ENCODE peak calls at places on chromosomes 6 and 20, in eight cellular contexts. U is prostate gland, X is breast epithelium, Z is transverse colon, G is uterus, M is body of pancreas, N is sigmoid colon, J is Peyer's patch. L is an unnamed sample. For H3K36me3, the result is how much of the 10 kb centered on the place peaks cover.

GRCh38 chr20:14790771-14791517 is 453.5 kb upstream of the FLRT3 start:
- DNase-seq in U (no peak), X (no peak), Z (no peak), G (no peak), M (peak), N (no peak), J (no peak), L (no peak)

GRCh38 chr20:49028684-49029083 is 17.4 kb upstream of the CSE1L start:
- DNase-seq in U (no peak), X (no peak), Z (no peak), G (no peak), M (no peak), N (no peak), J (no peak), L (no peak)

GRCh38 chr6:73704260-73704659 is 8.3 kb downstream of the CD109 start:
- DNase-seq in U (peak), X (no peak), Z (no peak), G (no peak), M (no peak), N (no peak), J (no peak), L (no peak)

GRCh38 chr6:154258064-154258757 is 98.4 kb downstream of the IPCEF1 start:
- DNase-seq in U (no peak), X (no peak), Z (no peak), G (no peak), M (peak), N (no peak), J (no peak), L (no peak)

GRCh38 chr6:159174263-159174974 is 5.2 kb downstream of the FNDC1 start:
- DNase-seq in U (peak), X (peak), Z (peak), G (peak), M (peak), N (peak), J (peak), L (peak)

GRCh38 chr6:36769676-36770499 is 69.4 kb downstream of the CPNE5 start:
- DNase-seq in U (no peak), X (no peak), Z (no peak), G (no peak), M (no peak), N (no peak), J (peak), L (peak)

GRCh38 chr6:18586133-18586532 is 199.0 kb downstream of the RNF144B start:
- DNase-seq in U (no peak), X (no peak), Z (no peak), G (no peak), M (no peak), N (no peak), J (no peak), L (no peak)

GRCh38 chr6:17393335-17394191 is at the start of gene CAP2:
- DNase-seq in U (peak), X (peak), Z (peak), G (peak), M (peak), N (peak), J (no peak), L (peak)

GRCh38 chr20:2460752-2461424 is 9.7 kb downstream of the SNRPB start:
- DNase-seq in U (no peak), X (no peak), Z (no peak), G (no peak), M (no peak), N (no peak), J (no peak), L (no peak)
- H3K36me3 ChIP-seq in U (under half), X (under half), Z (under half), G (under half), M (under half), N (half or more), J (under half), L (half or more)

GRCh38 chr20:50321797-50322480 is 131.3 kb downstream of the CEBPB start:
- DNase-seq in U (peak), X (no peak), Z (peak), G (peak), M (peak), N (peak), J (no peak), L (no peak)

GRCh38 chr20:50322703-50323131 is 132.1 kb downstream of the CEBPB start:
- DNase-seq in U (no peak), X (no peak), Z (peak), G (no peak), M (no peak), N (peak), J (no peak), L (no peak)

GRCh38 chr20:50320910-50321796 is 130.5 kb downstream of the CEBPB start:
- DNase-seq in U (peak), X (peak), Z (peak), G (peak), M (peak), N (peak), J (peak), L (peak)

GRCh38 chr20:50318709-50319108 is 128.1 kb downstream of the CEBPB start:
- DNase-seq in U (no peak), X (no peak), Z (peak), G (no peak), M (no peak), N (peak), J (no peak), L (no peak)

GRCh38 chr20:50320005-50320909 is 129.6 kb downstream of the CEBPB start:
- DNase-seq in U (no peak), X (no peak), Z (peak), G (no peak), M (no peak), N (peak), J (no peak), L (no peak)
- H3K4me3 ChIP-seq in U (peak), X (peak), Z (peak), G (peak), M (no peak), N (peak), J (peak), L (no peak)

GRCh38 chr20:63483834-63484233 is 11.4 kb upstream of the KCNQ2 start:
- DNase-seq in U (no peak), X (no peak), Z (no peak), G (no peak), M (no peak), N (no peak), J (no peak), L (no peak)
- TF ChIP-seq POLR2A in U (no peak), X (no peak), Z (no peak), G (no peak), M (no peak), N (no peak), J (no peak), L (no peak)

GRCh38 chr6:156190270-156190669 is 586.9 kb upstream of the ARID1B start:
- DNase-seq in U (no peak), X (no peak), Z (no peak), G (no peak), M (no peak), N (no peak), J (no peak), L (no peak)

GRCh38 chr6:156191895-156192294 is 585.3 kb upstream of the ARID1B start:
- DNase-seq in U (no peak), X (no peak), Z (no peak), G (no peak), M (no peak), N (no peak), J (no peak), L (no peak)

GRCh38 chr6:156189714-156190113 is 587.5 kb upstream of the ARID1B start:
- DNase-seq in U (no peak), X (no peak), Z (no peak), G (no peak), M (no peak), N (no peak), J (no peak), L (no peak)

GRCh38 chr6:156185113-156185512 is 592.1 kb upstream of the ARID1B start:
- DNase-seq in U (no peak), X (no peak), Z (no peak), G (no peak), M (no peak), N (no peak), J (no peak), L (no peak)

DNA sequence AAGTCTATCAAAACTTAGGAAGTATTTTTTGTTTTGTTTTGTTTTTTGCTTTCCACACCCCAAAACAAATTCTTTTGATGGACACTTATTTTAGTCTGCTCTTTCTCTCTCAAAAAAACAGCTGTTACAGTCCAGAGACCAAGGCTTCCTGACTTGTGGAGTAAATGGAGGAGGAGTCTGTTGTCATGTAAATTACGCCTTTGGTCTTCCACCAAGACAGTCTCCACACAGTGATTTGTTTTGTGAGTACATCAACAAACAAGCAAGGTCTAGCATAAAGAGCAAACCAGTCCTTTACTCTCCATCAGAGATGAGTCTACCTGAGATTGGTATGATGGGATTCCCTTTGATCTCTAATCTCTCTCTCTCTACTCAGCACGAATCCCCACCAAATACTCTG is 588.0 kb upstream of the ARID1B start:
- DNase-seq in U (no peak), X (no peak), Z (no peak), G (no peak), M (no peak), N (no peak), J (no peak), L (no peak)
- H3K36me3 ChIP-seq in U (under half), X (under half), Z (under half), G (under half), M (under half), N (under half), J (under half), L (under half)

GRCh38 chr20:64167676-64168075 is 3.4 kb downstream of the MYT1 start:
- DNase-seq in U (no peak), X (no peak), Z (no peak), G (no peak), M (no peak), N (no peak), J (no peak), L (no peak)
- H3K4me3 ChIP-seq in U (no peak), X (no peak), Z (no peak), G (no peak), M (no peak), N (no peak), J (no peak), L (no peak)

GRCh38 chr6:8061736-8062135 is 2.5 kb downstream of the BLOC1S5 start:
- DNase-seq in U (no peak), X (no peak), Z (no peak), G (no peak), M (no peak), N (no peak), J (no peak), L (no peak)

GRCh38 chr6:8065519-8065911 is 1.3 kb upstream of the BLOC1S5 start:
- DNase-seq in U (no peak), X (no peak), Z (no peak), G (no peak), M (no peak), N (no peak), J (no peak), L (no peak)

GRCh38 chr6:8066108-8066507 is 1.9 kb upstream of the BLOC1S5 start:
- DNase-seq in U (no peak), X (no peak), Z (no peak), G (no peak), M (no peak), N (no peak), J (no peak), L (no peak)

GRCh38 chr6:8064638-8065518 is 689 bp upstream of the BLOC1S5 start:
- DNase-seq in U (no peak), X (no peak), Z (no peak), G (no peak), M (no peak), N (no peak), J (no peak), L (no peak)

DNA sequence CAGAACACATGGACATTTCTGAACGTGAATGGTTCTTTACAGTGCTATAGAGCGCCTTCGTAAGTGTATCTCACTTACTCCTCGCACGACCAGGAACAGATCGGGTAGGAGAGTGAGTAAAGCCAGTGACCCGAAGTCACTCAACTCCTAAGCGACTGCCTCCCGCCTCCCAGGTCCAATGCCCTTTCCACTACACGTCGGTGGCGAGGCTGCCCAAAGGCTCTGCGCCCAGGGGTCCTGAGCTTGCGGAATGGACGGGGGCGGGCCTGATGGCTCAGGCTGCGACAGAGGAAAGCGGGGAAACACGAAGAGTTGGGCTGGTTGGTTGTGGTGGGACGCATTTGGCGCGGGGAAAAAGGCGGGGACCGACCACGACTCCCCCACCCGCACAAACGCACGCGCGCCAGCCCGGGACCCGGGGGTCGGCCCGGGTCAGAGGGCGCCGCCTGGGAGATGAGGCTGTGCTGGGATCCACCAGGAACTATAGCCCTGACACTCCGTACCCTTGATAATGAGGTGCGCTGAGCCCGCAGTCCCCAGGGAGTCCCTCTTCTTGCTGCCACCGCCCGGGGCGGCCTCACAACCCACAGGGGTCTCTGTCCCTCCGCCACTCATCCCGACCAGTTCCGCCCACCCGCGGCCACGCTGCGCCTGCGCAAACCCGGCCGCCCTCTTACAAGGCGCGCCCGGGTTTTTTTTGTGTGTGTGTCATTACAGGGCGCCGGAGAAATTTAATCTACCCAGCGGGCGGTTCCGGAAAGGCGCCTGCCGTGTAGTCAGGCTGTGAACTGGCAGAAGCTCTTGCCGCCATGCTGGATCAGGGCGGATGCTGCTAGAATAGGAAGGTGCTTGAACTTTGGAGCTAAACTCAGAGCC is at the start of gene BLOC1S5:
- DNase-seq in U (peak), X (peak), Z (peak), G (peak), M (peak), N (peak), J (peak), L (peak)
- TF ChIP-seq POLR2A in U (peak), X (peak), Z (peak), G (peak), M (peak), N (peak), J (peak), L (peak)